ENCODE peak calls at places on chromosomes 4 and X, in six cellular contexts. F is mesothelial cell of epicardium, M is stromal cell of bone marrow, E is retina, J is LoVo, T is NCI-H2171. S is an unnamed sample.

GRCh38 chr4:38001927-38002326 is 41.7 kb downstream of the PTTG2 start:
- DNase-seq in F (no peak), J (no peak), E (no peak), T (no peak), M (no peak), S (no peak)

GRCh38 chrX:48741834-48742233 is 19.7 kb upstream of the GLOD5 start:
- DNase-seq in T (no peak), J (no peak), M (no peak), E (no peak), F (no peak), S (no peak)

GRCh38 chr4:59122626-59123025 is 2012.4 kb upstream of the IGFBP7 start:
- DNase-seq in M (no peak), E (no peak), F (no peak), T (peak; percentile 7), J (no peak), S (no peak)

GRCh38 chr4:75723117-75723801 is 1.1 kb upstream of the USO1 start:
- DNase-seq in M (no peak), J (peak; percentile 6), T (no peak), F (no peak), E (peak; percentile 20), S (peak; percentile 79)

GRCh38 chrX:57329008-57329407 is 42.5 kb downstream of the FAAH2 start:
- DNase-seq in T (no peak), J (no peak), E (no peak), F (no peak), M (no peak), S (peak; percentile 0)

GRCh38 chr4:77931452-77932135 is 69.0 kb downstream of the MRPL1 start:
- DNase-seq in F (no peak), E (no peak), J (no peak), T (no peak), M (no peak), S (peak; percentile 73)

GRCh38 chr4:7824218-7824617 is 115.4 kb downstream of the AFAP1 start:
- DNase-seq in T (no peak), J (no peak), E (no peak), F (no peak), M (peak; percentile 67), S (no peak)

GRCh38 chrX:39011454-39012204 is 210.4 kb downstream of the MID1IP1 start:
- DNase-seq in F (no peak), E (no peak), M (no peak), J (peak; percentile 67), T (no peak), S (peak; percentile 35)

GRCh38 chr4:1194028-1194900 is 21.9 kb upstream of the SPON2 start:
- DNase-seq in F (no peak), T (no peak), M (no peak), J (no peak), E (no peak), S (no peak)

GRCh38 chrX:23907106-23907495 is 637 bp downstream of the APOO start:
- DNase-seq in J (no peak), E (no peak), M (no peak), F (no peak), T (no peak), S (no peak)